ENCODE peak calls at places on chromosomes 16 and 17, in seven cellular contexts. N, X, U, H, Q, G and F are unnamed samples.

GRCh38 chr16:81237282-81237681 is 1.2 kb upstream of the BCO1 start:
- DNase-seq in N (no peak), X (no peak), U (no peak), H (no peak), Q (no peak), G (no peak), F (no peak)

GRCh38 chr16:88527937-88528743 is 42.1 kb upstream of the ZC3H18 start:
- DNase-seq in N (no peak), X (no peak), U (no peak), H (no peak), Q (no peak), G (no peak), F (no peak)

GRCh38 chr17:82270651-82271050 is 2.8 kb downstream of the CSNK1D start:
- DNase-seq in N (no peak), X (no peak), U (no peak), H (no peak), Q (no peak), G (no peak), F (no peak)

GRCh38 chr16:1094124-1094479 is 1.9 kb downstream of the C1QTNF8 start:
- DNase-seq in N (no peak), X (no peak), U (no peak), H (no peak), Q (no peak), G (no peak), F (no peak)

GRCh38 chr17:60712675-60713074 is 35.0 kb downstream of the BCAS3 start:
- DNase-seq in N (no peak), X (no peak), U (no peak), H (no peak), Q (no peak), G (no peak), F (no peak)

GRCh38 chr17:75697651-75698291 is 23.5 kb upstream of the ITGB4 start:
- DNase-seq in N (no peak), X (no peak), U (no peak), H (no peak), Q (no peak), G (no peak), F (no peak)

GRCh38 chr17:58060596-58061191 is 22.5 kb upstream of the DYNLL2 start:
- DNase-seq in N (peak), X (no peak), U (peak), H (no peak), Q (no peak), G (no peak), F (no peak)

GRCh38 chr16:30041841-30042240 is 10.8 kb upstream of the TLCD3B start:
- DNase-seq in N (no peak), X (no peak), U (peak), H (no peak), Q (no peak), G (no peak), F (no peak)

GRCh38 chr16:76882105-76882504 is 308.9 kb upstream of the MON1B start:
- DNase-seq in N (no peak), X (no peak), U (no peak), H (no peak), Q (no peak), G (no peak), F (no peak)

GRCh38 chr17:43403846-43404245 is 5.1 kb downstream of the ARL4D start:
- DNase-seq in N (no peak), X (no peak), U (no peak), H (no peak), Q (no peak), G (no peak), F (no peak)

GRCh38 chr16:12971216-12971615 is 69.8 kb downstream of the SHISA9 start:
- DNase-seq in N (no peak), X (no peak), U (no peak), H (no peak), Q (no peak), G (no peak), F (no peak)